ENCODE peak calls at places on chromosomes 2 and 18, in six cellular contexts. One of them, this sample, is unnamed.

GRCh38 chr2:1660656-1661650 is 83.4 kb downstream of the PXDN start:
- DNase-seq in RWPE1: no peak
- DNase-seq in RWPE2: no peak
- DNase-seq in mesothelial cell of epicardium: no peak
- DNase-seq in fibroblast of lung: no peak
- DNase-seq in glutamatergic neuron: no peak
- DNase-seq in this sample: peak; percentile 59

GRCh38 chr2:102238039-102238756 is 51.4 kb downstream of the IL1RL2 start:
- DNase-seq in RWPE1: no peak
- DNase-seq in RWPE2: no peak
- DNase-seq in mesothelial cell of epicardium: no peak
- DNase-seq in fibroblast of lung: peak; percentile 23
- DNase-seq in glutamatergic neuron: no peak
- DNase-seq in this sample: no peak

GRCh38 chr2:195533771-195534642 is 123.0 kb upstream of the SLC39A10 start:
- DNase-seq in RWPE1: peak; percentile 17
- DNase-seq in RWPE2: no peak
- DNase-seq in mesothelial cell of epicardium: no peak
- DNase-seq in fibroblast of lung: peak; percentile 96
- DNase-seq in glutamatergic neuron: no peak
- DNase-seq in this sample: no peak

GRCh38 chr2:196372811-196373664 is 201.7 kb upstream of the STK17B start:
- DNase-seq in RWPE1: no peak
- DNase-seq in RWPE2: no peak
- DNase-seq in mesothelial cell of epicardium: no peak
- DNase-seq in fibroblast of lung: peak; percentile 31
- DNase-seq in glutamatergic neuron: no peak
- DNase-seq in this sample: no peak

GRCh38 chr2:190809139-190809764 is 71.4 kb upstream of the GLS start:
- DNase-seq in RWPE1: no peak
- DNase-seq in RWPE2: no peak
- DNase-seq in mesothelial cell of epicardium: no peak
- DNase-seq in fibroblast of lung: no peak
- DNase-seq in glutamatergic neuron: no peak
- DNase-seq in this sample: no peak

GRCh38 chr18:59951591-59951990 is 51.8 kb downstream of the PMAIP1 start:
- DNase-seq in RWPE1: peak; percentile 43
- DNase-seq in RWPE2: no peak
- DNase-seq in mesothelial cell of epicardium: no peak
- DNase-seq in fibroblast of lung: peak; percentile 49
- DNase-seq in glutamatergic neuron: no peak
- DNase-seq in this sample: no peak

GRCh38 chr2:209472871-209473270 is 49.0 kb downstream of the MAP2 start:
- DNase-seq in RWPE1: no peak
- DNase-seq in RWPE2: no peak
- DNase-seq in mesothelial cell of epicardium: no peak
- DNase-seq in fibroblast of lung: peak; percentile 51
- DNase-seq in glutamatergic neuron: no peak
- DNase-seq in this sample: no peak

GRCh38 chr2:225937625-225938024 is 538.1 kb downstream of the NYAP2 start:
- DNase-seq in RWPE1: peak; percentile 7
- DNase-seq in RWPE2: no peak
- DNase-seq in mesothelial cell of epicardium: no peak
- DNase-seq in fibroblast of lung: peak; percentile 24
- DNase-seq in glutamatergic neuron: no peak
- DNase-seq in this sample: no peak

GRCh38 chr2:45353879-45354278 is 257.2 kb downstream of the SRBD1 start:
- DNase-seq in RWPE1: peak; percentile 42
- DNase-seq in RWPE2: no peak
- DNase-seq in mesothelial cell of epicardium: no peak
- DNase-seq in fibroblast of lung: peak; percentile 98
- DNase-seq in glutamatergic neuron: no peak
- DNase-seq in this sample: no peak

GRCh38 chr2:10322481-10322880 is 19.8 kb downstream of the HPCAL1 start:
- DNase-seq in RWPE1: no peak
- DNase-seq in RWPE2: no peak
- DNase-seq in mesothelial cell of epicardium: no peak
- DNase-seq in fibroblast of lung: no peak
- DNase-seq in glutamatergic neuron: no peak
- DNase-seq in this sample: no peak

GRCh38 chr2:72917875-72918660 is 749 bp downstream of the EMX1 start:
- DNase-seq in RWPE1: no peak
- DNase-seq in RWPE2: no peak
- DNase-seq in mesothelial cell of epicardium: peak; percentile 53
- DNase-seq in fibroblast of lung: no peak
- DNase-seq in glutamatergic neuron: peak; percentile 53
- DNase-seq in this sample: peak; percentile 82

GRCh38 chr2:190051223-190051622 is 11.3 kb downstream of the MSTN start:
- DNase-seq in RWPE1: no peak
- DNase-seq in RWPE2: no peak
- DNase-seq in mesothelial cell of epicardium: no peak
- DNase-seq in fibroblast of lung: no peak
- DNase-seq in glutamatergic neuron: no peak
- DNase-seq in this sample: no peak

GRCh38 chr2:42238644-42239288 is 69.6 kb downstream of the EML4 start:
- DNase-seq in RWPE1: no peak
- DNase-seq in RWPE2: no peak
- DNase-seq in mesothelial cell of epicardium: no peak
- DNase-seq in fibroblast of lung: no peak
- DNase-seq in glutamatergic neuron: peak; percentile 31
- DNase-seq in this sample: no peak

GRCh38 chr2:157488877-157489276 is 45.0 kb upstream of the CYTIP start:
- DNase-seq in RWPE1: no peak
- DNase-seq in RWPE2: no peak
- DNase-seq in mesothelial cell of epicardium: no peak
- DNase-seq in fibroblast of lung: no peak
- DNase-seq in glutamatergic neuron: no peak
- DNase-seq in this sample: no peak

GRCh38 chr2:182058056-182058455 is 72.4 kb downstream of the PPP1R1C start:
- DNase-seq in RWPE1: no peak
- DNase-seq in RWPE2: no peak
- DNase-seq in mesothelial cell of epicardium: no peak
- DNase-seq in fibroblast of lung: no peak
- DNase-seq in glutamatergic neuron: no peak
- DNase-seq in this sample: no peak

GRCh38 chr2:16628316-16628715 is 37.3 kb downstream of the CYRIA start:
- DNase-seq in RWPE1: no peak
- DNase-seq in RWPE2: no peak
- DNase-seq in mesothelial cell of epicardium: no peak
- DNase-seq in fibroblast of lung: peak; percentile 30
- DNase-seq in glutamatergic neuron: no peak
- DNase-seq in this sample: no peak

GRCh38 chr18:56298935-56299334 is 339.5 kb downstream of the TXNL1 start:
- DNase-seq in RWPE1: peak; percentile 21
- DNase-seq in RWPE2: no peak
- DNase-seq in mesothelial cell of epicardium: no peak
- DNase-seq in fibroblast of lung: peak; percentile 56
- DNase-seq in glutamatergic neuron: no peak
- DNase-seq in this sample: no peak

GRCh38 chr2:184923751-184924150 is 325.4 kb downstream of the ZNF804A start:
- DNase-seq in RWPE1: no peak
- DNase-seq in RWPE2: no peak
- DNase-seq in mesothelial cell of epicardium: no peak
- DNase-seq in fibroblast of lung: peak; percentile 6
- DNase-seq in glutamatergic neuron: no peak
- DNase-seq in this sample: no peak

GRCh38 chr2:184921676-184922075 is 323.3 kb downstream of the ZNF804A start:
- DNase-seq in RWPE1: no peak
- DNase-seq in RWPE2: no peak
- DNase-seq in mesothelial cell of epicardium: no peak
- DNase-seq in fibroblast of lung: no peak
- DNase-seq in glutamatergic neuron: no peak
- DNase-seq in this sample: no peak

DNA sequence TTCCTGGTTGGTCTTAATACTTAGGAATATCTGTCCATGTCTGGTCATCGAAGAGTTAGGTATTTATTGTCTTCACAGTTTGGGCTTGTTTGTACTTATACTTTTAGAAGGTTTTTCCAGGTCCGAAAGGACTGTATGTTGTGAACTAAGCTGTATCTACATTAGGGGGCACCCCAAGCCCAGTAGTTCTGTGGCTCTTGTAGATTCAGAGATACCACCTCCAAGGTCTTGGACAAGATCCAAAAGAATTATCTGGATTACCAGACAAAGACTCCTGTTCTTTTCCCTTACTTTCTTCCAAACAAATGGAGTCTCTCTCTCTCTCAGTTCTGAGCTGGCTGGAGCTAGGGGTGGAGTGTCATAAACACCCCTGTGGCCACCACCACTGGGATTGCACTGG is 328.7 kb downstream of the ZNF804A start:
- DNase-seq in RWPE1: no peak
- DNase-seq in RWPE2: no peak
- DNase-seq in mesothelial cell of epicardium: no peak
- DNase-seq in fibroblast of lung: no peak
- DNase-seq in glutamatergic neuron: no peak
- DNase-seq in this sample: no peak
- TF ChIP-seq CTCF in RWPE1: no peak
- TF ChIP-seq CTCF in RWPE2: no peak
- TF ChIP-seq CTCF in mesothelial cell of epicardium: no peak
- TF ChIP-seq CTCF in fibroblast of lung: no peak
- TF ChIP-seq CTCF in glutamatergic neuron: no peak
- TF ChIP-seq CTCF in this sample: no peak

GRCh38 chr2:215914777-215915165 is 98.6 kb downstream of the MREG start:
- DNase-seq in RWPE1: no peak
- DNase-seq in RWPE2: no peak
- DNase-seq in mesothelial cell of epicardium: no peak
- DNase-seq in fibroblast of lung: no peak
- DNase-seq in glutamatergic neuron: no peak
- DNase-seq in this sample: no peak

GRCh38 chr2:215907147-215907546 is 106.2 kb downstream of the MREG start:
- DNase-seq in RWPE1: no peak
- DNase-seq in RWPE2: no peak
- DNase-seq in mesothelial cell of epicardium: no peak
- DNase-seq in fibroblast of lung: no peak
- DNase-seq in glutamatergic neuron: no peak
- DNase-seq in this sample: no peak

GRCh38 chr2:215911686-215912085 is 101.7 kb downstream of the MREG start:
- DNase-seq in RWPE1: no peak
- DNase-seq in RWPE2: no peak
- DNase-seq in mesothelial cell of epicardium: no peak
- DNase-seq in fibroblast of lung: no peak
- DNase-seq in glutamatergic neuron: no peak
- DNase-seq in this sample: no peak

GRCh38 chr2:215914067-215914776 is 99.1 kb downstream of the MREG start:
- DNase-seq in RWPE1: no peak
- DNase-seq in RWPE2: no peak
- DNase-seq in mesothelial cell of epicardium: no peak
- DNase-seq in fibroblast of lung: no peak
- DNase-seq in glutamatergic neuron: no peak
- DNase-seq in this sample: no peak

DNA sequence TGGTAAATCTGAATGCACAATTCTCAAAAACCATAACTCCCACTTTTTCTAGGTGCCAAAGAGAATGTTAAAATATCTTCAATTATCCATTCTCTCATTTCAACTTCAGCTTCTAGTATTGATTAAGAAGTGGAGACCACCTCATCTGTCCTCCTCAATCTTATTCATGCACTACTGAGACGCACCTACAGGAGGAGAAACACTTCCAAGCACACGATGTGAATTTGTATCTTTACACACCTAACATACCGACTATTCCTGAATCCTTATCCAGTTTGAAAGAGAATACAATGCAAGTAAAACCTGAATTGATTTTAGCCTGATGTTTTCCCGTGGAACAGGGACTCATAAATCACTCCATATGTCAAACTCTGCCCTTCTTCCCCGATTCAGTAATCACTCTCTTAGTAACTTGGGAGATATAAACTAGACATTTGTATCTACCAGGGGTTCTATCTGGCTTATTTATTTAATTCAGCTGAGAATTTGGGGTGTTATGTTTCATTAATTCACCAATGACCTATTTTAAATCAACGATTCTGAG is 101.0 kb downstream of the MREG start:
- DNase-seq in RWPE1: no peak
- DNase-seq in RWPE2: no peak
- DNase-seq in mesothelial cell of epicardium: no peak
- DNase-seq in fibroblast of lung: no peak
- DNase-seq in glutamatergic neuron: no peak
- DNase-seq in this sample: no peak
- TF ChIP-seq CTCF in RWPE1: no peak
- TF ChIP-seq CTCF in RWPE2: no peak
- TF ChIP-seq CTCF in mesothelial cell of epicardium: peak; percentile 37
- TF ChIP-seq CTCF in fibroblast of lung: no peak
- TF ChIP-seq CTCF in glutamatergic neuron: peak; percentile 35
- TF ChIP-seq CTCF in this sample: no peak

DNA sequence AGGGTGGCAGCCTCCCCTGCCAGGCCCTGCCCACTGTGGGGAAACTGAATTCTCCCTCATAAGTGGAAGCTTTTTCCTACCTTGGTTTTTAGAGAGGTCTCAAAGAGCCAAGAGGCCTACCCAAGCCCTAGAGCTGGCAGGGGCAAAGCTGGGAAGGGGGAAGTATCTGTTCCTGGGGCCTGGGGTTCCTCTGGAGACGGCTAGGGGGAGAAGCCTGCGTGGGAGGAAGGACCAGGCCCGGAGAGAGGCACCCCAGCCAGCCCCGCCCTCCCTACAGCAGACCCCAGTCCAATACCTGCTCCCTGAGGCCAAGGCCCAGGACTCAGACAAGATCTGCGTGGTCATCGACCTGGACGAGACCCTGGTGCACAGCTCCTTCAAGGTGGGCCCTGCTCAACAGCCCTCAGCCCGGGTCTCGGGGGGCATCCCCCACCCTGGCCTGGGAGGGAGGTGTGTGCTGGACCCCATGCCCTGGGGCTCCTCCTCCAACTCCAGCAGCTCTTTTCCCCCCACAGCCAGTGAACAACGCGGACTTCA is 2.2 kb downstream of the CTDSP1 start:
- DNase-seq in RWPE1: no peak
- DNase-seq in RWPE2: no peak
- DNase-seq in mesothelial cell of epicardium: no peak
- DNase-seq in fibroblast of lung: no peak
- DNase-seq in glutamatergic neuron: no peak
- DNase-seq in this sample: no peak
- TF ChIP-seq CTCF in RWPE1: no peak
- TF ChIP-seq CTCF in RWPE2: no peak
- TF ChIP-seq CTCF in mesothelial cell of epicardium: no peak
- TF ChIP-seq CTCF in fibroblast of lung: no peak
- TF ChIP-seq CTCF in glutamatergic neuron: no peak
- TF ChIP-seq CTCF in this sample: no peak

GRCh38 chr18:37249171-37249886 is 316.3 kb downstream of the CELF4 start:
- DNase-seq in RWPE1: no peak
- DNase-seq in RWPE2: no peak
- DNase-seq in mesothelial cell of epicardium: no peak
- DNase-seq in fibroblast of lung: no peak
- DNase-seq in glutamatergic neuron: no peak
- DNase-seq in this sample: no peak

GRCh38 chr18:37246779-37247340 is 318.7 kb downstream of the CELF4 start:
- DNase-seq in RWPE1: no peak
- DNase-seq in RWPE2: no peak
- DNase-seq in mesothelial cell of epicardium: no peak
- DNase-seq in fibroblast of lung: no peak
- DNase-seq in glutamatergic neuron: no peak
- DNase-seq in this sample: no peak

GRCh38 chr18:37249895-37250618 is 315.5 kb downstream of the CELF4 start:
- DNase-seq in RWPE1: no peak
- DNase-seq in RWPE2: no peak
- DNase-seq in mesothelial cell of epicardium: no peak
- DNase-seq in fibroblast of lung: no peak
- DNase-seq in glutamatergic neuron: no peak
- DNase-seq in this sample: no peak

GRCh38 chr18:37247499-37248161 is 318.0 kb downstream of the CELF4 start:
- DNase-seq in RWPE1: no peak
- DNase-seq in RWPE2: no peak
- DNase-seq in mesothelial cell of epicardium: no peak
- DNase-seq in fibroblast of lung: no peak
- DNase-seq in glutamatergic neuron: no peak
- DNase-seq in this sample: no peak

GRCh38 chr18:37248281-37248680 is 317.3 kb downstream of the CELF4 start:
- DNase-seq in RWPE1: no peak
- DNase-seq in RWPE2: no peak
- DNase-seq in mesothelial cell of epicardium: no peak
- DNase-seq in fibroblast of lung: no peak
- DNase-seq in glutamatergic neuron: no peak
- DNase-seq in this sample: no peak
- TF ChIP-seq CTCF in RWPE1: no peak
- TF ChIP-seq CTCF in RWPE2: no peak
- TF ChIP-seq CTCF in mesothelial cell of epicardium: no peak
- TF ChIP-seq CTCF in fibroblast of lung: no peak
- TF ChIP-seq CTCF in glutamatergic neuron: no peak
- TF ChIP-seq CTCF in this sample: no peak

This sample was measured in osteocyte.